ENCODE peak calls at places on chromosome 7, in six cellular contexts. F is fibroblast of pulmonary artery, L is WERI-Rb-1, X is heart left ventricle, D is cardiac fibroblast, O is ascending aorta. K is an unnamed sample.

GRCh38 chr7:135944753-135945152 is 32.4 kb downstream of the MTPN start:
- DNase-seq in F (no peak), L (no peak), X (no peak), D (no peak), O (no peak), K (no peak)

GRCh38 chr7:149686001-149686400 is 87.4 kb downstream of the ZNF467 start:
- DNase-seq in F (peak; percentile 77), L (no peak), X (no peak), D (peak; percentile 80), O (no peak), K (no peak)

GRCh38 chr7:80066646-80067045 is 68.0 kb upstream of the GNAI1 start:
- DNase-seq in F (no peak), L (no peak), X (no peak), D (no peak), O (no peak), K (no peak)

GRCh38 chr7:732094-732541 is 5.0 kb upstream of the PRKAR1B start:
- DNase-seq in F (no peak), L (peak; percentile 81), X (peak; percentile 76), D (peak; percentile 14), O (no peak), K (peak; percentile 83)

GRCh38 chr7:85686410-85687181 is 499.7 kb upstream of the SEMA3D start:
- DNase-seq in F (no peak), L (no peak), X (no peak), D (no peak), O (no peak), K (no peak)

GRCh38 chr7:139471740-139472353 is 11.6 kb downstream of the KLRG2 start:
- DNase-seq in F (peak; percentile 45), L (peak; percentile 66), X (no peak), D (peak; percentile 56), O (no peak), K (no peak)

GRCh38 chr7:48280100-48280499 is 108.8 kb downstream of the ABCA13 start:
- DNase-seq in F (peak; percentile 38), L (no peak), X (no peak), D (peak; percentile 81), O (no peak), K (no peak)

GRCh38 chr7:115747174-115747573 is 283.4 kb downstream of the TFEC start:
- DNase-seq in F (peak; percentile 3), L (no peak), X (no peak), D (no peak), O (no peak), K (no peak)

GRCh38 chr7:45073843-45074737 is 14.7 kb downstream of the NACAD start:
- DNase-seq in F (no peak), L (no peak), X (no peak), D (no peak), O (no peak), K (no peak)

GRCh38 chr7:137073571-137074325 is 205.3 kb downstream of the CHRM2 start:
- DNase-seq in F (peak; percentile 67), L (no peak), X (no peak), D (peak; percentile 72), O (no peak), K (no peak)

GRCh38 chr7:40986351-40986873 is 716.5 kb downstream of the INHBA start:
- DNase-seq in F (peak; percentile 94), L (no peak), X (no peak), D (peak; percentile 97), O (no peak), K (no peak)

GRCh38 chr7:12458520-12459131 is 55.0 kb upstream of the VWDE start:
- DNase-seq in F (peak; percentile 58), L (peak; percentile 9), X (no peak), D (peak; percentile 62), O (no peak), K (no peak)

GRCh38 chr7:44791278-44792219 is 4.9 kb upstream of the PPIA start:
- DNase-seq in F (peak; percentile 59), L (no peak), X (no peak), D (peak; percentile 56), O (no peak), K (no peak)

GRCh38 chr7:15245801-15246200 is 316.0 kb downstream of the AGMO start:
- DNase-seq in F (no peak), L (no peak), X (no peak), D (no peak), O (no peak), K (no peak)

GRCh38 chr7:80018941-80019808 is 115.5 kb upstream of the GNAI1 start:
- DNase-seq in F (peak; percentile 70), L (peak; percentile 43), X (no peak), D (peak; percentile 75), O (no peak), K (peak; percentile 19)

GRCh38 chr7:81370857-81371256 is 399.0 kb downstream of the HGF start:
- DNase-seq in F (peak; percentile 50), L (no peak), X (no peak), D (peak; percentile 36), O (no peak), K (no peak)

GRCh38 chr7:17983238-17984088 is 43.2 kb upstream of the SNX13 start:
- DNase-seq in F (no peak), L (no peak), X (no peak), D (no peak), O (no peak), K (no peak)

GRCh38 chr7:92973293-92973731 is 136.9 kb upstream of the CDK6 start:
- DNase-seq in F (no peak), L (no peak), X (no peak), D (peak; percentile 29), O (no peak), K (no peak)

GRCh38 chr7:130274983-130275649 is 8.5 kb downstream of the CPA2 start:
- DNase-seq in F (no peak), L (no peak), X (no peak), D (no peak), O (no peak), K (no peak)

GRCh38 chr7:82699773-82700186 is 256.2 kb upstream of the CACNA2D1 start:
- DNase-seq in F (peak; percentile 27), L (no peak), X (no peak), D (peak; percentile 39), O (no peak), K (peak; percentile 55)

GRCh38 chr7:229184-229964 is 37.0 kb downstream of the FAM20C start:
- DNase-seq in F (peak; percentile 95), L (peak; percentile 33), X (no peak), D (peak; percentile 84), O (peak; percentile 71), K (peak; percentile 67)

GRCh38 chr7:112341464-112341863 is 108.8 kb upstream of the IFRD1 start:
- DNase-seq in F (no peak), L (no peak), X (no peak), D (no peak), O (no peak), K (no peak)

GRCh38 chr7:104980969-104981670 is 32.9 kb upstream of the KMT2E start:
- DNase-seq in F (peak; percentile 74), L (no peak), X (no peak), D (peak; percentile 81), O (no peak), K (no peak)

GRCh38 chr7:140597425-140597949 is 43.1 kb downstream of the DENND2A start:
- DNase-seq in F (no peak), L (no peak), X (peak; percentile 68), D (no peak), O (no peak), K (no peak)

GRCh38 chr7:46908770-46909169 is 673.1 kb downstream of the TNS3 start:
- DNase-seq in F (peak; percentile 87), L (no peak), X (no peak), D (peak; percentile 88), O (no peak), K (no peak)

DNA sequence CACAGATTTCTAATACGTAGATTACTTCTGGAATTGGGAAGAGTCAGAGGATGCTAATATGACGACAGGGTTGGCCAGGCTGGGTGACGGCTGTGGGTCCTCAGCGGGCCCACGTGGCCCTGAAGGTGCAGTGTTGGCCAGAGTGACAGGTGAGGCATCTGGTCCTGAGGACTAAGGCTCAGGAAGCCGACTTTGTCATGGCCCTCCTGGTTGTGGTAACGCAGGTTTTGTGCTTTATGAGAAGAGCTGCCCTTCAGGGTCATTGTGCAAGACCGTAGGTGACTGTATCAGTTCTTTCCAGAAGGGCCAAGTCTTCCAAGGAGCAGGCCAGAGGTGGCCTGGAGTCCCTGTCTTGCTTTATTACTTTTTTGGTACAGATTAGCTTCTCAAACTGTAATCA is 2.5 kb downstream of the EIF3B start:
- DNase-seq in F (no peak), L (no peak), X (no peak), D (peak; percentile 13), O (no peak), K (no peak)
- H3K4me3 ChIP-seq in F (no peak overlapping the region), L (no peak overlapping the region), X (no peak overlapping the region), D (no peak overlapping the region), O (peak overlapping the region; percentile 91), K (no peak overlapping the region)

GRCh38 chr7:101179117-101179779 is 845 bp downstream of the NAT16 start:
- DNase-seq in F (no peak), L (no peak), X (no peak), D (no peak), O (no peak), K (no peak)
- H3K4me3 ChIP-seq in F (no peak overlapping the region), L (no peak overlapping the region), X (no peak overlapping the region), D (no peak overlapping the region), O (no peak overlapping the region), K (no peak overlapping the region)

GRCh38 chr7:74178632-74179031 is 4.5 kb downstream of the EIF4H start:
- DNase-seq in F (peak; percentile 36), L (no peak), X (no peak), D (peak; percentile 59), O (no peak), K (no peak)

GRCh38 chr7:74173866-74174605 is at the start of gene EIF4H:
- DNase-seq in F (peak; percentile 97), L (peak; percentile 94), X (peak; percentile 99), D (peak; percentile 96), O (peak; percentile 77), K (peak; percentile 98)

GRCh38 chr7:74174606-74175082 is 488 bp downstream of the EIF4H start:
- DNase-seq in F (peak; percentile 50), L (peak; percentile 75), X (peak; percentile 64), D (peak; percentile 50), O (no peak), K (peak; percentile 48)

GRCh38 chr7:74175270-74175803 is 1.2 kb downstream of the EIF4H start:
- DNase-seq in F (no peak), L (no peak), X (no peak), D (no peak), O (no peak), K (no peak)

DNA sequence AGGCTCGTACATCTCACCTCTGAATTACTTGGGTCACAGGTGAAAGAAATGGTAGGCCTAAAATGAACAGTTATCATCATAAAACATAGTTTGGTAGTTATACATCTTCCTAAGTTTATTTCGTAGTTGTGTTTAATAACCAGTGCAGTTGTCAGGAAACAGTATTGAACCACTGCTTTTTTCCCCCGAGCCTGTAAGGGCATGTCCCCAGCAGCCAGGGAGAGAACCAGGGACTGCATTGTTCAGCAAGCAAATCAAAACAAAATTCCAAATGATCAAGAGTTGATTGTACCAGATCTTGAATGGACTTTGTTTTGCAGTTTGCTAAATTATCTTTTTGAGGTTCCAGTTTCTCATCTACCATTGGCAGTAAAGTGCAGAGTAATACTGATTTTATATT is 2.4 kb downstream of the EIF4H start:
- DNase-seq in F (no peak), L (no peak), X (no peak), D (no peak), O (no peak), K (no peak)
- H3K4me3 ChIP-seq in F (no peak overlapping the region), L (no peak overlapping the region), X (no peak overlapping the region), D (no peak overlapping the region), O (peak overlapping the region; percentile 20), K (no peak overlapping the region)

DNA sequence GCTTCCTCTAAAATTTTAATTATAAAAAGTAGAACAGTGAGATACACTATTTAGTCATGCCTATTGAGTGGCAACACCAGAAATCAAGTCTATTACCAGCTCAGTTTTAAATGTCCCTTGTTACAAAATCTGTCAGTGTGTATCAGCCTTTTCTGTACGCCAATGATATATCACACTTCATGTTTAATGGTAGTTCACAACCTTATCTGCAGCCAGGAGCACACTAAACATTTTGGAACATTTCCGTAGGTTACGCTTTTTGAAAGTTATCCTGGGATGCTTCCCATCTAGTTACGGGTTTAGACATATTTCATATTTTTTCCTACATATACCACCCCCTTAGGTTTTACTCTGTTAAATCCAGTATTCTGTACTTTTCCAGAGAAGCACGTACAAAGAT is 5.4 kb downstream of the HNRNPA2B1 start:
- DNase-seq in F (no peak), L (no peak), X (no peak), D (no peak), O (no peak), K (no peak)
- H3K4me3 ChIP-seq in F (no peak overlapping the region), L (no peak overlapping the region), X (no peak overlapping the region), D (no peak overlapping the region), O (peak overlapping the region; percentile 23), K (no peak overlapping the region)

K was measured in transverse colon.